ENCODE peak calls at places on chromosome 12, in six cellular contexts. Q, J, K, X, S and G are unnamed samples.

GRCh38 chr12:103469716-103470115 is 26.1 kb downstream of the C12orf42 start:
- DNase-seq in K (no peak), J (no peak), X (no peak), S (no peak), Q (no peak), G (no peak)

GRCh38 chr12:3727877-3728632 is 24.9 kb downstream of the CRACR2A start:
- DNase-seq in S (peak), J (no peak), K (no peak), Q (no peak), X (no peak), G (peak)

GRCh38 chr12:116053479-116054195 is 223.9 kb downstream of the MED13L start:
- DNase-seq in K (no peak), Q (no peak), S (no peak), X (no peak), J (peak), G (peak)

GRCh38 chr12:115570271-115570777 is 707.2 kb downstream of the MED13L start:
- DNase-seq in Q (no peak), K (no peak), J (no peak), S (no peak), X (peak), G (peak)

GRCh38 chr12:33044447-33044846 is 147.9 kb upstream of the PKP2 start:
- DNase-seq in J (no peak), Q (no peak), X (no peak), S (no peak), K (no peak), G (no peak)

GRCh38 chr12:46369474-46370379 is 2.8 kb downstream of the SLC38A2 start:
- DNase-seq in K (no peak), J (no peak), Q (no peak), X (no peak), S (no peak), G (no peak)

GRCh38 chr12:104784592-104784991 is 173.5 kb downstream of the SLC41A2 start:
- DNase-seq in Q (no peak), K (no peak), J (no peak), X (no peak), S (no peak), G (no peak)

GRCh38 chr12:127174881-127175280 is 1092.1 kb upstream of the TMEM132C start:
- DNase-seq in Q (no peak), S (no peak), X (peak), K (no peak), J (no peak), G (peak)

GRCh38 chr12:16165506-16165905 is 112.0 kb downstream of the SLC15A5 start:
- DNase-seq in J (peak), X (no peak), K (no peak), Q (peak), S (peak), G (peak)

GRCh38 chr12:105342464-105342863 is 12.0 kb downstream of the C12orf75 start:
- DNase-seq in Q (no peak), X (no peak), J (no peak), K (no peak), S (no peak), G (no peak)

GRCh38 chr12:75890141-75890540 is 141.4 kb downstream of the PHLDA1 start:
- DNase-seq in J (no peak), S (no peak), X (peak), K (no peak), Q (no peak), G (no peak)

GRCh38 chr12:100576311-100577036 is 3.0 kb downstream of the GAS2L3 start:
- DNase-seq in K (no peak), X (peak), J (no peak), Q (no peak), S (no peak), G (peak)

GRCh38 chr12:67701121-67701520 is 52.6 kb downstream of the DYRK2 start:
- DNase-seq in X (peak), K (no peak), S (no peak), Q (no peak), J (no peak), G (no peak)

GRCh38 chr12:29008786-29009185 is 140.3 kb upstream of the FAR2 start:
- DNase-seq in K (no peak), Q (no peak), X (peak), S (no peak), J (no peak), G (no peak)

GRCh38 chr12:53995311-53996187 is 4.4 kb upstream of the HOXC9 start:
- DNase-seq in Q (no peak), J (no peak), K (no peak), S (no peak), X (peak), G (no peak)

GRCh38 chr12:124441443-124442190 is 125.8 kb downstream of the NCOR2 start:
- DNase-seq in Q (no peak), S (no peak), K (no peak), J (no peak), X (peak), G (peak)